ENCODE peak calls at places on chromosomes 2 and 18, in eight cellular contexts. H is stomach, Z is HepG2, V is suprapubic skin, D is sigmoid colon, E is HCT116, K is esophagus muscularis mucosa, M is prostate gland. T is an unnamed sample.

GRCh38 chr2:231883468-231883881 is 42.7 kb downstream of the NPPC start:
- DNase-seq in H (no peak), Z (no peak), V (peak; percentile 47), D (no peak), E (no peak), K (no peak), M (no peak), T (no peak)

GRCh38 chr2:86068098-86069047 is 37.3 kb downstream of the POLR1A start:
- DNase-seq in H (no peak), Z (no peak), V (no peak), D (no peak), E (no peak), K (no peak), M (no peak), T (peak; percentile 24)

GRCh38 chr2:232372231-232373208 is 6.0 kb upstream of the ALPP start:
- DNase-seq in H (no peak), Z (no peak), V (peak; percentile 55), D (peak; percentile 43), E (no peak), K (no peak), M (no peak), T (no peak)

GRCh38 chr2:172438741-172439508 is 11.5 kb downstream of the ITGA6 start:
- DNase-seq in H (peak; percentile 65), Z (no peak), V (peak; percentile 67), D (no peak), E (peak; percentile 75), K (no peak), M (peak; percentile 48), T (peak; percentile 74)

GRCh38 chr2:134109725-134110124 is 144.1 kb upstream of the MGAT5 start:
- DNase-seq in H (no peak), Z (no peak), V (no peak), D (no peak), E (no peak), K (no peak), M (no peak), T (no peak)

GRCh38 chr2:147515213-147515612 is 329.6 kb upstream of the ACVR2A start:
- DNase-seq in H (no peak), Z (no peak), V (no peak), D (no peak), E (no peak), K (no peak), M (no peak), T (peak; percentile 10)

GRCh38 chr2:118668431-118669424 is 178.7 kb downstream of the EN1 start:
- DNase-seq in H (no peak), Z (peak; percentile 13), V (no peak), D (no peak), E (peak; percentile 16), K (peak; percentile 80), M (no peak), T (no peak)

GRCh38 chr2:39452396-39452795 is 15.3 kb upstream of the MAP4K3 start:
- DNase-seq in H (no peak), Z (no peak), V (no peak), D (no peak), E (no peak), K (no peak), M (no peak), T (no peak)

DNA sequence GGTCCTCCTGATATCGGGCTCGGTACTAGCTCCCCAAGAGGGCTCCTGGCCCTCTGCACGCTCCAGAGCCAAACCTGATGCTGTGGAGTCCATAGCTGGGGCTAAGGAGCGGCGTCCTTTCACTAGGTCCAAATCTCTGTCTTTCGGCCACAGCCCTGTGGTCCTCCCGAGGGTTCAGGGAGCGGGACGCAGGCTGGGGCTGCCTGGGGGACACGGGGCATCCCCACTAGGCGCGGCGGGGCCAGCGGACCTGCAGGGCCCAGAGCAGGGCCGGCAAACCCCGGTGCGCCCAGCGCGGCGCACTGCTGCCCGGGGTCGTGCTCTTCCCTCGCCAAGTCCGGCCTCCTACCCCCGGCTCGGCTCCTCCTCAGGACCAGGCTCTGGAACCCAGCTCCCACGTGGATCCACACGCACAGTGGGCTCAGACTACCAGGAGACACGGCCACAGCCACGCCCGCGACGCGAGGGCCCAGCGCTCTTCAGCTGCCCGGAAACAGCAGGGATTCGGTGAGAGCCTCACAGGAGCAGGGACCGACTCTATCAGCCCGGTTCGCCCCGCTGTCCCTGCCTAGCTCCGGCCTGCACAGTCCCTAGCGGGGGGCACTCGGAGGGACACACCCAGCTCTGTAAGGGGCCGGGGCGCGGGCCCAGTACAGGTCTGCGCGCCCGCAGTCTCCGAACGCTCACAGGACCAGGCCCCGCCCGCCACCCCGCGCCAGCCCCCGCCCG is 593 bp downstream of the ZNF514 start:
- DNase-seq in H (peak; percentile 45), Z (peak; percentile 13), V (peak; percentile 80), D (peak; percentile 78), E (no peak), K (peak; percentile 92), M (peak; percentile 10), T (peak; percentile 44)
- TF ChIP-seq POLR2A in H (no peak), Z (no peak), V (no peak), D (no peak), E (no peak), K (no peak), M (no peak), T (no peak)

GRCh38 chr18:2657043-2657512 is 1.6 kb downstream of the SMCHD1 start:
- DNase-seq in H (no peak), Z (no peak), V (no peak), D (no peak), E (no peak), K (no peak), M (no peak), T (no peak)

GRCh38 chr18:2655153-2655953 is at the start of gene SMCHD1:
- DNase-seq in H (peak; percentile 92), Z (peak; percentile 59), V (peak; percentile 92), D (peak; percentile 93), E (peak; percentile 37), K (peak; percentile 96), M (peak; percentile 88), T (peak; percentile 90)

GRCh38 chr18:2657788-2658458 is 2.4 kb downstream of the SMCHD1 start:
- DNase-seq in H (no peak), Z (peak; percentile 56), V (no peak), D (no peak), E (peak; percentile 45), K (no peak), M (peak; percentile 36), T (no peak)

GRCh38 chr18:2655954-2656236 is 369 bp downstream of the SMCHD1 start:
- DNase-seq in H (no peak), Z (no peak), V (no peak), D (peak; percentile 74), E (peak; percentile 13), K (no peak), M (no peak), T (no peak)

DNA sequence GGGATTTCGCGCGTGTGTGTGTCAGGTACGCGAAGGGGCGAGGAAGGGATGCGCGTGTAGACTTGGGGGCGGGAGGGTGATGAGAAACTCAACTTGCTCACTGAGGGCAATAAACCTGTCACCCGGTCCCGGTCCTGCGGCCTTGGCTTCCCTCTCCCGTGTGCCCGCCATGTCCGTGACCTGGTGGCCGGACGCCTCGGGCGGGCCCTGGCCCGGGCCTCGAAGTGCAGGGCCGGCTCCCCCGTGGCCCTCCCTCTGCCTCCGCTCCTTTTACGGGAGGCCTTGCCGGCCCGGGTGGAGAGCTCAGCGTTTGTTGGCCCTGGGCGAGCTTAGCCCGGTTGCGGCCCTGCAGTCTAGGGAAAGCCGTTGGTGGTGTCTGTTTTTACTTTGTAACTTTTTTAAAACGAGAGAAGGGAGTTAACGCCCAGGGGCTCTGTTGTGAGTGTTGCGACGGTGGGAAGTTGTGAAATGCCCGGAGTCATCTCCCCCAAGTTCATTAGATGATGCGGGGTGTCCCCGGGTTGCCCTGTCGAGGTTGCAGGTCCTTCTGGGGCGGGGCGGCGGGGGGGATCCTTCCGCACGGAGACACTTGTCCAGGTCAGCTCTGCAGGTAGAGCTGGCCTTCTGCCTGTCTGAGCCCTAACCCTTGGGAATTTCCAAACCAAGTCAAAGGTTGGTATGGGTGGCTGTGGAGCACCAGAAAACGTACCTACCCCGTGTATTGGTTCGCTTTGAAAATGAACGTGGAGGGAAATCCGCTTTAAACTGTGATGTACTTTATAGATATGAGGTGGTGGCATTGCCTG is 914 bp downstream of the SMCHD1 start:
- DNase-seq in H (peak; percentile 55), Z (peak; percentile 15), V (peak; percentile 81), D (peak; percentile 84), E (no peak), K (peak; percentile 92), M (peak; percentile 48), T (peak; percentile 65)
- TF ChIP-seq POLR2AphosphoS5 in H (peak; percentile 6), Z (no peak), V (no peak), D (peak; percentile 47), E (no peak), K (peak; percentile 61), M (no peak), T (no peak)

GRCh38 chr2:100887713-100888112 is 67.8 kb downstream of the NPAS2 start:
- DNase-seq in H (peak; percentile 36), Z (no peak), V (no peak), D (peak; percentile 69), E (no peak), K (no peak), M (peak; percentile 73), T (no peak)

GRCh38 chr2:100888602-100889001 is 68.7 kb downstream of the NPAS2 start:
- DNase-seq in H (no peak), Z (no peak), V (no peak), D (no peak), E (no peak), K (no peak), M (no peak), T (no peak)

GRCh38 chr2:100887039-100887578 is 67.2 kb downstream of the NPAS2 start:
- DNase-seq in H (no peak), Z (no peak), V (no peak), D (no peak), E (no peak), K (no peak), M (no peak), T (no peak)

GRCh38 chr2:100884145-100884621 is 64.2 kb downstream of the NPAS2 start:
- DNase-seq in H (no peak), Z (no peak), V (no peak), D (no peak), E (no peak), K (no peak), M (no peak), T (no peak)

GRCh38 chr2:100886054-100886453 is 66.1 kb downstream of the NPAS2 start:
- DNase-seq in H (no peak), Z (no peak), V (no peak), D (no peak), E (no peak), K (no peak), M (no peak), T (no peak)
- H3K4me1 ChIP-seq in H (peaks cover 29% of the 10 kb centered on the region), Z (peaks cover 80% of the 10 kb centered on the region), V (peaks cover 34% of the 10 kb centered on the region), D (peaks cover 28% of the 10 kb centered on the region), E (peaks cover 51% of the 10 kb centered on the region), K (peaks cover 37% of the 10 kb centered on the region), M (no peaks in the 10 kb centered on the region), T (peaks cover 5% of the 10 kb centered on the region)

DNA sequence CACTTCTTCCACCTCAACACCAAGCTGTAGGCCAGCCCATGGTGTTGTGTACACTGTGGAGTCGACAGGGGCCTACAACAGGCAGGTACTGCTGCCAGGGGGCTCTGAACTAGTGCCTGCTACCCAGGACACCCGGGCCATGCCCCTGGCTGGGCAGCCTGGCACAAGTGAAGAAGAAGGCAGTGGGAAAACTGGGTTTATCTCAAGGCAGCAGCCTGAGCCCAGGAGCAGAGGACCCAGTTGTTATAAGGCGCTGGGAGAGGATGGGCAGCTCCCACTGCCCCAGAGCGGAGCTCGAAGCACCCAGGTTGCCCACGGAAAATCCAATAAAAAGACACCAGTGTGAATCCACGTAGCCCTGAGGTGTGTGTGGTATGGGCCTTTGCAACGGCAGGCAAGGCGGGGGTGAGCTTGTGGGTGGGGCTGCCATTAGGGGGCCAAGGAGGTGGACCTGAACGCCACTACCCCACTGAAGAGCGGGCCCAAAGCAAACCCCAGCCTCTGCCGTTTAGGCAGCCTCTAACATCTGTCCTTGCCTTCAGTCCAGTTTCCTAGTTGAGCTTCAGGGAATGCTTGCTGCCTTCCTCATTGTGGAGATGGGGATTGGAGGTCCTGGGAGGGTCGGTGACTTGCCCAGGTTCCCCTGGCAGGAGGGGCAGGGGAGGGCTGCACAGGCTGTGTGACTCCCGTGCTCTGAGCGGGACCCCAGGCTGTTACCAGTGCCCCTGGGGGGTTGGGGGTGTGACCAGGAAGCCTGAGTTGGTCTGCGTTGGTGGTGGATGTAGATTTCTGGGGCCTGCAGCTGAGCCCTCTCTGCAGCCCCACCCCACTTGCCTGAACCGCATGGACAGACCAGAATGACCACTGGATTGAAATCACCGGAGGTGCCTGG is 16.0 kb downstream of the ARID5A start:
- DNase-seq in H (no peak), Z (no peak), V (no peak), D (no peak), E (no peak), K (no peak), M (no peak), T (no peak)
- TF ChIP-seq POLR2A in H (no peak), Z (no peak), V (no peak), D (no peak), E (no peak), K (no peak), M (no peak), T (no peak)

T was measured in transverse colon.